ENCODE peak calls at places on chromosomes 1 and 21, in seven cellular contexts. One of them, this sample, is unnamed.

GRCh38 chr1:46367072-46367471 is 26.5 kb downstream of the NSUN4 start:
- DNase-seq in AG08395: no peak
- DNase-seq in stimulated activated CD8-positive, alpha-beta memory T cell treated with anti-CD3 and anti-CD28 coated beads, Interleukin-4, amount 100 ng/mL, for 1 hour: no peak
- DNase-seq in astrocyte of the spinal cord: no peak
- DNase-seq in activated naive CD4-positive, alpha-beta T cell treated with Interleukin-2 at 50 U/mL for 16 hours: no peak
- DNase-seq in brain microvascular endothelial cell: no peak
- DNase-seq in right cardiac atrium: no peak
- DNase-seq in this sample: no peak

GRCh38 chr21:40383951-40384350 is 463.0 kb downstream of the DSCAM start:
- DNase-seq in stimulated activated CD8-positive, alpha-beta memory T cell treated with anti-CD3 and anti-CD28 coated beads, Interleukin-4, amount 100 ng/mL, for 1 hour: no peak
- DNase-seq in brain microvascular endothelial cell: no peak
- DNase-seq in astrocyte of the spinal cord: no peak
- DNase-seq in AG08395: no peak
- DNase-seq in right cardiac atrium: no peak
- DNase-seq in activated naive CD4-positive, alpha-beta T cell treated with Interleukin-2 at 50 U/mL for 16 hours: no peak
- DNase-seq in this sample: no peak

GRCh38 chr21:19540287-19540686 is 1136.7 kb upstream of the TMPRSS15 start:
- DNase-seq in brain microvascular endothelial cell: no peak
- DNase-seq in AG08395: no peak
- DNase-seq in activated naive CD4-positive, alpha-beta T cell treated with Interleukin-2 at 50 U/mL for 16 hours: no peak
- DNase-seq in astrocyte of the spinal cord: no peak
- DNase-seq in stimulated activated CD8-positive, alpha-beta memory T cell treated with anti-CD3 and anti-CD28 coated beads, Interleukin-4, amount 100 ng/mL, for 1 hour: no peak
- DNase-seq in right cardiac atrium: no peak
- DNase-seq in this sample: no peak

GRCh38 chr1:114178940-114179339 is 25.3 kb upstream of the SYT6 start:
- DNase-seq in astrocyte of the spinal cord: no peak
- DNase-seq in activated naive CD4-positive, alpha-beta T cell treated with Interleukin-2 at 50 U/mL for 16 hours: no peak
- DNase-seq in brain microvascular endothelial cell: no peak
- DNase-seq in right cardiac atrium: no peak
- DNase-seq in AG08395: no peak
- DNase-seq in stimulated activated CD8-positive, alpha-beta memory T cell treated with anti-CD3 and anti-CD28 coated beads, Interleukin-4, amount 100 ng/mL, for 1 hour: no peak
- DNase-seq in this sample: no peak

GRCh38 chr21:45618846-45619485 is 24.6 kb upstream of the PCBP3 start:
- DNase-seq in AG08395: peak
- DNase-seq in activated naive CD4-positive, alpha-beta T cell treated with Interleukin-2 at 50 U/mL for 16 hours: no peak
- DNase-seq in brain microvascular endothelial cell: no peak
- DNase-seq in stimulated activated CD8-positive, alpha-beta memory T cell treated with anti-CD3 and anti-CD28 coated beads, Interleukin-4, amount 100 ng/mL, for 1 hour: no peak
- DNase-seq in right cardiac atrium: no peak
- DNase-seq in astrocyte of the spinal cord: no peak
- DNase-seq in this sample: no peak

GRCh38 chr1:115144176-115144575 is 54.9 kb upstream of the TSPAN2 start:
- DNase-seq in AG08395: no peak
- DNase-seq in right cardiac atrium: no peak
- DNase-seq in astrocyte of the spinal cord: no peak
- DNase-seq in activated naive CD4-positive, alpha-beta T cell treated with Interleukin-2 at 50 U/mL for 16 hours: no peak
- DNase-seq in brain microvascular endothelial cell: no peak
- DNase-seq in stimulated activated CD8-positive, alpha-beta memory T cell treated with anti-CD3 and anti-CD28 coated beads, Interleukin-4, amount 100 ng/mL, for 1 hour: no peak
- DNase-seq in this sample: no peak

GRCh38 chr1:190376067-190376466 is 101.6 kb downstream of the BRINP3 start:
- DNase-seq in brain microvascular endothelial cell: no peak
- DNase-seq in AG08395: no peak
- DNase-seq in activated naive CD4-positive, alpha-beta T cell treated with Interleukin-2 at 50 U/mL for 16 hours: no peak
- DNase-seq in astrocyte of the spinal cord: peak
- DNase-seq in stimulated activated CD8-positive, alpha-beta memory T cell treated with anti-CD3 and anti-CD28 coated beads, Interleukin-4, amount 100 ng/mL, for 1 hour: no peak
- DNase-seq in right cardiac atrium: no peak
- DNase-seq in this sample: no peak

GRCh38 chr21:36203603-36203889 is 46.9 kb downstream of the DOP1B start:
- DNase-seq in brain microvascular endothelial cell: peak
- DNase-seq in right cardiac atrium: no peak
- DNase-seq in activated naive CD4-positive, alpha-beta T cell treated with Interleukin-2 at 50 U/mL for 16 hours: peak
- DNase-seq in stimulated activated CD8-positive, alpha-beta memory T cell treated with anti-CD3 and anti-CD28 coated beads, Interleukin-4, amount 100 ng/mL, for 1 hour: no peak
- DNase-seq in astrocyte of the spinal cord: peak
- DNase-seq in AG08395: peak
- DNase-seq in this sample: no peak

GRCh38 chr1:22711071-22711470 is 432 bp downstream of the EPHB2 start:
- DNase-seq in astrocyte of the spinal cord: no peak
- DNase-seq in activated naive CD4-positive, alpha-beta T cell treated with Interleukin-2 at 50 U/mL for 16 hours: no peak
- DNase-seq in right cardiac atrium: no peak
- DNase-seq in stimulated activated CD8-positive, alpha-beta memory T cell treated with anti-CD3 and anti-CD28 coated beads, Interleukin-4, amount 100 ng/mL, for 1 hour: no peak
- DNase-seq in AG08395: peak
- DNase-seq in brain microvascular endothelial cell: no peak
- DNase-seq in this sample: no peak

GRCh38 chr1:15848929-15849774 is 1.6 kb downstream of the SPEN start:
- DNase-seq in activated naive CD4-positive, alpha-beta T cell treated with Interleukin-2 at 50 U/mL for 16 hours: peak
- DNase-seq in right cardiac atrium: peak
- DNase-seq in astrocyte of the spinal cord: peak
- DNase-seq in AG08395: peak
- DNase-seq in brain microvascular endothelial cell: peak
- DNase-seq in stimulated activated CD8-positive, alpha-beta memory T cell treated with anti-CD3 and anti-CD28 coated beads, Interleukin-4, amount 100 ng/mL, for 1 hour: no peak
- DNase-seq in this sample: peak

GRCh38 chr1:58162952-58163550 is 383.5 kb downstream of the OMA1 start:
- DNase-seq in astrocyte of the spinal cord: peak
- DNase-seq in activated naive CD4-positive, alpha-beta T cell treated with Interleukin-2 at 50 U/mL for 16 hours: no peak
- DNase-seq in right cardiac atrium: peak
- DNase-seq in stimulated activated CD8-positive, alpha-beta memory T cell treated with anti-CD3 and anti-CD28 coated beads, Interleukin-4, amount 100 ng/mL, for 1 hour: no peak
- DNase-seq in AG08395: peak
- DNase-seq in brain microvascular endothelial cell: peak
- DNase-seq in this sample: peak

GRCh38 chr1:211577277-211577825 is 1.6 kb downstream of the SLC30A1 start:
- DNase-seq in AG08395: no peak
- DNase-seq in activated naive CD4-positive, alpha-beta T cell treated with Interleukin-2 at 50 U/mL for 16 hours: no peak
- DNase-seq in astrocyte of the spinal cord: no peak
- DNase-seq in brain microvascular endothelial cell: no peak
- DNase-seq in right cardiac atrium: no peak
- DNase-seq in stimulated activated CD8-positive, alpha-beta memory T cell treated with anti-CD3 and anti-CD28 coated beads, Interleukin-4, amount 100 ng/mL, for 1 hour: no peak
- DNase-seq in this sample: no peak

GRCh38 chr1:238005116-238005515 is 114.4 kb upstream of the ZP4 start:
- DNase-seq in right cardiac atrium: no peak
- DNase-seq in activated naive CD4-positive, alpha-beta T cell treated with Interleukin-2 at 50 U/mL for 16 hours: no peak
- DNase-seq in stimulated activated CD8-positive, alpha-beta memory T cell treated with anti-CD3 and anti-CD28 coated beads, Interleukin-4, amount 100 ng/mL, for 1 hour: no peak
- DNase-seq in astrocyte of the spinal cord: no peak
- DNase-seq in brain microvascular endothelial cell: no peak
- DNase-seq in AG08395: no peak
- DNase-seq in this sample: no peak

GRCh38 chr1:86992790-86993189 is 78.4 kb downstream of the HS2ST1 start:
- DNase-seq in right cardiac atrium: no peak
- DNase-seq in activated naive CD4-positive, alpha-beta T cell treated with Interleukin-2 at 50 U/mL for 16 hours: no peak
- DNase-seq in AG08395: no peak
- DNase-seq in astrocyte of the spinal cord: no peak
- DNase-seq in stimulated activated CD8-positive, alpha-beta memory T cell treated with anti-CD3 and anti-CD28 coated beads, Interleukin-4, amount 100 ng/mL, for 1 hour: no peak
- DNase-seq in brain microvascular endothelial cell: no peak
- DNase-seq in this sample: no peak

GRCh38 chr1:168285971-168286628 is 5.4 kb downstream of the TBX19 start:
- DNase-seq in AG08395: no peak
- DNase-seq in astrocyte of the spinal cord: no peak
- DNase-seq in activated naive CD4-positive, alpha-beta T cell treated with Interleukin-2 at 50 U/mL for 16 hours: no peak
- DNase-seq in right cardiac atrium: no peak
- DNase-seq in stimulated activated CD8-positive, alpha-beta memory T cell treated with anti-CD3 and anti-CD28 coated beads, Interleukin-4, amount 100 ng/mL, for 1 hour: no peak
- DNase-seq in brain microvascular endothelial cell: no peak
- DNase-seq in this sample: no peak

GRCh38 chr1:4531842-4532241 is 122.6 kb upstream of the AJAP1 start:
- DNase-seq in brain microvascular endothelial cell: no peak
- DNase-seq in astrocyte of the spinal cord: no peak
- DNase-seq in AG08395: no peak
- DNase-seq in right cardiac atrium: no peak
- DNase-seq in stimulated activated CD8-positive, alpha-beta memory T cell treated with anti-CD3 and anti-CD28 coated beads, Interleukin-4, amount 100 ng/mL, for 1 hour: no peak
- DNase-seq in activated naive CD4-positive, alpha-beta T cell treated with Interleukin-2 at 50 U/mL for 16 hours: no peak
- DNase-seq in this sample: no peak

GRCh38 chr1:38037481-38037939 is 9.1 kb downstream of the POU3F1 start:
- DNase-seq in right cardiac atrium: no peak
- DNase-seq in brain microvascular endothelial cell: no peak
- DNase-seq in activated naive CD4-positive, alpha-beta T cell treated with Interleukin-2 at 50 U/mL for 16 hours: no peak
- DNase-seq in AG08395: no peak
- DNase-seq in stimulated activated CD8-positive, alpha-beta memory T cell treated with anti-CD3 and anti-CD28 coated beads, Interleukin-4, amount 100 ng/mL, for 1 hour: no peak
- DNase-seq in astrocyte of the spinal cord: no peak
- DNase-seq in this sample: no peak

GRCh38 chr1:104190821-104191220 is 441.1 kb downstream of the AMY1C start:
- DNase-seq in right cardiac atrium: no peak
- DNase-seq in stimulated activated CD8-positive, alpha-beta memory T cell treated with anti-CD3 and anti-CD28 coated beads, Interleukin-4, amount 100 ng/mL, for 1 hour: no peak
- DNase-seq in AG08395: no peak
- DNase-seq in brain microvascular endothelial cell: no peak
- DNase-seq in astrocyte of the spinal cord: no peak
- DNase-seq in activated naive CD4-positive, alpha-beta T cell treated with Interleukin-2 at 50 U/mL for 16 hours: no peak
- DNase-seq in this sample: no peak

GRCh38 chr1:158285756-158286241 is 3.9 kb upstream of the CD1C start:
- DNase-seq in activated naive CD4-positive, alpha-beta T cell treated with Interleukin-2 at 50 U/mL for 16 hours: peak
- DNase-seq in right cardiac atrium: peak
- DNase-seq in AG08395: no peak
- DNase-seq in brain microvascular endothelial cell: no peak
- DNase-seq in astrocyte of the spinal cord: no peak
- DNase-seq in stimulated activated CD8-positive, alpha-beta memory T cell treated with anti-CD3 and anti-CD28 coated beads, Interleukin-4, amount 100 ng/mL, for 1 hour: no peak
- DNase-seq in this sample: peak

GRCh38 chr1:58885998-58886397 is 102.2 kb upstream of the JUN start:
- DNase-seq in stimulated activated CD8-positive, alpha-beta memory T cell treated with anti-CD3 and anti-CD28 coated beads, Interleukin-4, amount 100 ng/mL, for 1 hour: no peak
- DNase-seq in astrocyte of the spinal cord: peak
- DNase-seq in right cardiac atrium: peak
- DNase-seq in AG08395: no peak
- DNase-seq in brain microvascular endothelial cell: no peak
- DNase-seq in activated naive CD4-positive, alpha-beta T cell treated with Interleukin-2 at 50 U/mL for 16 hours: no peak
- DNase-seq in this sample: no peak

GRCh38 chr1:155504207-155504606 is 58.4 kb downstream of the ASH1L start:
- DNase-seq in AG08395: peak
- DNase-seq in stimulated activated CD8-positive, alpha-beta memory T cell treated with anti-CD3 and anti-CD28 coated beads, Interleukin-4, amount 100 ng/mL, for 1 hour: no peak
- DNase-seq in right cardiac atrium: no peak
- DNase-seq in brain microvascular endothelial cell: peak
- DNase-seq in activated naive CD4-positive, alpha-beta T cell treated with Interleukin-2 at 50 U/mL for 16 hours: no peak
- DNase-seq in astrocyte of the spinal cord: peak
- DNase-seq in this sample: no peak

GRCh38 chr1:240771450-240771849 is 159.5 kb upstream of the GREM2 start:
- DNase-seq in stimulated activated CD8-positive, alpha-beta memory T cell treated with anti-CD3 and anti-CD28 coated beads, Interleukin-4, amount 100 ng/mL, for 1 hour: no peak
- DNase-seq in brain microvascular endothelial cell: no peak
- DNase-seq in AG08395: no peak
- DNase-seq in activated naive CD4-positive, alpha-beta T cell treated with Interleukin-2 at 50 U/mL for 16 hours: no peak
- DNase-seq in right cardiac atrium: no peak
- DNase-seq in astrocyte of the spinal cord: no peak
- DNase-seq in this sample: no peak

GRCh38 chr1:97573560-97573959 is 347.3 kb downstream of the DPYD start:
- DNase-seq in activated naive CD4-positive, alpha-beta T cell treated with Interleukin-2 at 50 U/mL for 16 hours: no peak
- DNase-seq in AG08395: no peak
- DNase-seq in stimulated activated CD8-positive, alpha-beta memory T cell treated with anti-CD3 and anti-CD28 coated beads, Interleukin-4, amount 100 ng/mL, for 1 hour: no peak
- DNase-seq in brain microvascular endothelial cell: no peak
- DNase-seq in right cardiac atrium: no peak
- DNase-seq in astrocyte of the spinal cord: no peak
- DNase-seq in this sample: no peak

GRCh38 chr1:159853417-159853816 is 9.0 kb downstream of the VSIG8 start:
- DNase-seq in astrocyte of the spinal cord: peak
- DNase-seq in activated naive CD4-positive, alpha-beta T cell treated with Interleukin-2 at 50 U/mL for 16 hours: no peak
- DNase-seq in stimulated activated CD8-positive, alpha-beta memory T cell treated with anti-CD3 and anti-CD28 coated beads, Interleukin-4, amount 100 ng/mL, for 1 hour: no peak
- DNase-seq in AG08395: no peak
- DNase-seq in right cardiac atrium: no peak
- DNase-seq in brain microvascular endothelial cell: peak
- DNase-seq in this sample: no peak

GRCh38 chr1:213122514-213122929 is 71.5 kb downstream of the RPS6KC1 start:
- DNase-seq in astrocyte of the spinal cord: peak
- DNase-seq in activated naive CD4-positive, alpha-beta T cell treated with Interleukin-2 at 50 U/mL for 16 hours: no peak
- DNase-seq in stimulated activated CD8-positive, alpha-beta memory T cell treated with anti-CD3 and anti-CD28 coated beads, Interleukin-4, amount 100 ng/mL, for 1 hour: no peak
- DNase-seq in right cardiac atrium: no peak
- DNase-seq in AG08395: peak
- DNase-seq in brain microvascular endothelial cell: peak
- DNase-seq in this sample: no peak

GRCh38 chr1:201883786-201884185 is 4.9 kb upstream of the SHISA4 start:
- DNase-seq in astrocyte of the spinal cord: peak
- DNase-seq in right cardiac atrium: no peak
- DNase-seq in AG08395: peak
- DNase-seq in activated naive CD4-positive, alpha-beta T cell treated with Interleukin-2 at 50 U/mL for 16 hours: no peak
- DNase-seq in brain microvascular endothelial cell: no peak
- DNase-seq in stimulated activated CD8-positive, alpha-beta memory T cell treated with anti-CD3 and anti-CD28 coated beads, Interleukin-4, amount 100 ng/mL, for 1 hour: no peak
- DNase-seq in this sample: peak

GRCh38 chr1:221089273-221089672 is 210.0 kb downstream of the HLX start:
- DNase-seq in brain microvascular endothelial cell: no peak
- DNase-seq in activated naive CD4-positive, alpha-beta T cell treated with Interleukin-2 at 50 U/mL for 16 hours: no peak
- DNase-seq in astrocyte of the spinal cord: peak
- DNase-seq in AG08395: peak
- DNase-seq in right cardiac atrium: no peak
- DNase-seq in stimulated activated CD8-positive, alpha-beta memory T cell treated with anti-CD3 and anti-CD28 coated beads, Interleukin-4, amount 100 ng/mL, for 1 hour: no peak
- DNase-seq in this sample: no peak

GRCh38 chr1:93845554-93846150 is 33.4 kb downstream of the DNTTIP2 start:
- DNase-seq in right cardiac atrium: no peak
- DNase-seq in activated naive CD4-positive, alpha-beta T cell treated with Interleukin-2 at 50 U/mL for 16 hours: no peak
- DNase-seq in stimulated activated CD8-positive, alpha-beta memory T cell treated with anti-CD3 and anti-CD28 coated beads, Interleukin-4, amount 100 ng/mL, for 1 hour: no peak
- DNase-seq in astrocyte of the spinal cord: peak
- DNase-seq in AG08395: peak
- DNase-seq in brain microvascular endothelial cell: peak
- DNase-seq in this sample: no peak

GRCh38 chr1:184953600-184954219 is 20.6 kb downstream of the NIBAN1 start:
- DNase-seq in brain microvascular endothelial cell: peak
- DNase-seq in stimulated activated CD8-positive, alpha-beta memory T cell treated with anti-CD3 and anti-CD28 coated beads, Interleukin-4, amount 100 ng/mL, for 1 hour: no peak
- DNase-seq in astrocyte of the spinal cord: peak
- DNase-seq in activated naive CD4-positive, alpha-beta T cell treated with Interleukin-2 at 50 U/mL for 16 hours: no peak
- DNase-seq in AG08395: peak
- DNase-seq in right cardiac atrium: no peak
- DNase-seq in this sample: no peak

GRCh38 chr21:45403825-45404725 is 890 bp upstream of the COL18A1 start:
- DNase-seq in brain microvascular endothelial cell: no peak
- DNase-seq in activated naive CD4-positive, alpha-beta T cell treated with Interleukin-2 at 50 U/mL for 16 hours: no peak
- DNase-seq in astrocyte of the spinal cord: peak
- DNase-seq in right cardiac atrium: peak
- DNase-seq in AG08395: peak
- DNase-seq in stimulated activated CD8-positive, alpha-beta memory T cell treated with anti-CD3 and anti-CD28 coated beads, Interleukin-4, amount 100 ng/mL, for 1 hour: no peak
- DNase-seq in this sample: peak

GRCh38 chr1:162855461-162856150 is 5.4 kb downstream of the CCDC190 start:
- DNase-seq in astrocyte of the spinal cord: peak
- DNase-seq in right cardiac atrium: no peak
- DNase-seq in stimulated activated CD8-positive, alpha-beta memory T cell treated with anti-CD3 and anti-CD28 coated beads, Interleukin-4, amount 100 ng/mL, for 1 hour: no peak
- DNase-seq in brain microvascular endothelial cell: peak
- DNase-seq in AG08395: peak
- DNase-seq in activated naive CD4-positive, alpha-beta T cell treated with Interleukin-2 at 50 U/mL for 16 hours: no peak
- DNase-seq in this sample: no peak

GRCh38 chr1:180415985-180416633 is 86.3 kb downstream of the ACBD6 start:
- DNase-seq in AG08395: peak
- DNase-seq in activated naive CD4-positive, alpha-beta T cell treated with Interleukin-2 at 50 U/mL for 16 hours: no peak
- DNase-seq in astrocyte of the spinal cord: peak
- DNase-seq in right cardiac atrium: no peak
- DNase-seq in brain microvascular endothelial cell: no peak
- DNase-seq in stimulated activated CD8-positive, alpha-beta memory T cell treated with anti-CD3 and anti-CD28 coated beads, Interleukin-4, amount 100 ng/mL, for 1 hour: no peak
- DNase-seq in this sample: no peak

GRCh38 chr1:169103443-169103842 is 3.0 kb upstream of the ATP1B1 start:
- DNase-seq in right cardiac atrium: no peak
- DNase-seq in brain microvascular endothelial cell: no peak
- DNase-seq in stimulated activated CD8-positive, alpha-beta memory T cell treated with anti-CD3 and anti-CD28 coated beads, Interleukin-4, amount 100 ng/mL, for 1 hour: no peak
- DNase-seq in activated naive CD4-positive, alpha-beta T cell treated with Interleukin-2 at 50 U/mL for 16 hours: no peak
- DNase-seq in astrocyte of the spinal cord: no peak
- DNase-seq in AG08395: no peak
- DNase-seq in this sample: no peak

GRCh38 chr1:27971674-27972073 is 11.9 kb downstream of the XKR8 start:
- DNase-seq in brain microvascular endothelial cell: no peak
- DNase-seq in astrocyte of the spinal cord: no peak
- DNase-seq in stimulated activated CD8-positive, alpha-beta memory T cell treated with anti-CD3 and anti-CD28 coated beads, Interleukin-4, amount 100 ng/mL, for 1 hour: no peak
- DNase-seq in right cardiac atrium: no peak
- DNase-seq in activated naive CD4-positive, alpha-beta T cell treated with Interleukin-2 at 50 U/mL for 16 hours: no peak
- DNase-seq in AG08395: peak
- DNase-seq in this sample: no peak

GRCh38 chr1:24111998-24112380 is at the start of gene MYOM3:
- DNase-seq in astrocyte of the spinal cord: no peak
- DNase-seq in AG08395: no peak
- DNase-seq in stimulated activated CD8-positive, alpha-beta memory T cell treated with anti-CD3 and anti-CD28 coated beads, Interleukin-4, amount 100 ng/mL, for 1 hour: no peak
- DNase-seq in right cardiac atrium: peak
- DNase-seq in activated naive CD4-positive, alpha-beta T cell treated with Interleukin-2 at 50 U/mL for 16 hours: no peak
- DNase-seq in brain microvascular endothelial cell: no peak
- DNase-seq in this sample: peak

GRCh38 chr1:226810681-226811080 is 59.7 kb upstream of the PSEN2 start:
- DNase-seq in stimulated activated CD8-positive, alpha-beta memory T cell treated with anti-CD3 and anti-CD28 coated beads, Interleukin-4, amount 100 ng/mL, for 1 hour: no peak
- DNase-seq in brain microvascular endothelial cell: no peak
- DNase-seq in AG08395: no peak
- DNase-seq in activated naive CD4-positive, alpha-beta T cell treated with Interleukin-2 at 50 U/mL for 16 hours: no peak
- DNase-seq in right cardiac atrium: no peak
- DNase-seq in astrocyte of the spinal cord: no peak
- DNase-seq in this sample: no peak

GRCh38 chr1:153546796-153547559 is 1.4 kb upstream of the S100A4 start:
- DNase-seq in brain microvascular endothelial cell: no peak
- DNase-seq in activated naive CD4-positive, alpha-beta T cell treated with Interleukin-2 at 50 U/mL for 16 hours: no peak
- DNase-seq in astrocyte of the spinal cord: no peak
- DNase-seq in stimulated activated CD8-positive, alpha-beta memory T cell treated with anti-CD3 and anti-CD28 coated beads, Interleukin-4, amount 100 ng/mL, for 1 hour: no peak
- DNase-seq in AG08395: peak
- DNase-seq in right cardiac atrium: no peak
- DNase-seq in this sample: no peak

GRCh38 chr1:225642177-225642576 is 10.7 kb downstream of the ENAH start:
- DNase-seq in AG08395: no peak
- DNase-seq in activated naive CD4-positive, alpha-beta T cell treated with Interleukin-2 at 50 U/mL for 16 hours: no peak
- DNase-seq in right cardiac atrium: no peak
- DNase-seq in astrocyte of the spinal cord: no peak
- DNase-seq in brain microvascular endothelial cell: no peak
- DNase-seq in stimulated activated CD8-positive, alpha-beta memory T cell treated with anti-CD3 and anti-CD28 coated beads, Interleukin-4, amount 100 ng/mL, for 1 hour: no peak
- DNase-seq in this sample: no peak

This sample was measured in heart left ventricle.